ENCODE peak calls at places on chromosomes 11 and 22, in five cellular contexts. S is B cell; K is activated naive CD8-positive, alpha-beta T cell treated with anti-CD3 and anti-CD28 coated beads, Interleukin-2, amount 50 U/mL, for 24 hours; U is endothelial cell; W is LNCaP clone FGC. N is an unnamed sample.
A peak's percentile ranks its signal among the peaks of the same experiment; 100 is the strongest.

GRCh38 chr11:13717331-13717730 is 48.9 kb downstream of the FAR1 start:
- DNase-seq in S (no peak), K (no peak), W (no peak), U (no peak), N (no peak)

GRCh38 chr22:50010676-50011446 is 1.7 kb downstream of the IL17REL start:
- DNase-seq in W (no peak), U (peak; percentile 4), K (peak; percentile 64), S (peak; percentile 99), N (no peak)

GRCh38 chr22:37657590-37658132 is 862 bp upstream of the PDXP start:
- DNase-seq in S (no peak), W (no peak), K (no peak), U (no peak), N (no peak)

GRCh38 chr22:17486313-17486712 is 77.0 kb upstream of the SLC25A18 start:
- DNase-seq in U (no peak), K (no peak), W (no peak), S (no peak), N (no peak)

GRCh38 chr11:62410972-62411371 is 7.9 kb upstream of the SCGB1A1 start:
- DNase-seq in K (no peak), U (no peak), W (no peak), S (no peak), N (no peak)

GRCh38 chr11:78444726-78445125 is 27.1 kb upstream of the GAB2 start:
- DNase-seq in W (no peak), S (no peak), K (no peak), U (no peak), N (no peak)

GRCh38 chr22:47589271-47590250 is 827.1 kb downstream of the TBC1D22A start:
- DNase-seq in U (no peak), K (no peak), S (no peak), W (no peak), N (no peak)

GRCh38 chr22:30302810-30303138 is 13.5 kb upstream of the CASTOR1 start:
- DNase-seq in W (no peak), S (no peak), U (no peak), K (no peak), N (no peak)

GRCh38 chr22:49521787-49522224 is 305.9 kb downstream of the BRD1 start:
- DNase-seq in K (no peak), W (no peak), S (no peak), U (no peak), N (no peak)

GRCh38 chr11:8383227-8383626 is 119.5 kb upstream of the LMO1 start:
- DNase-seq in K (no peak), U (no peak), W (no peak), S (no peak), N (no peak)

GRCh38 chr11:118923721-118924587 is 1.8 kb downstream of the BCL9L start:
- DNase-seq in K (no peak), W (no peak), S (no peak), U (no peak), N (no peak)

GRCh38 chr11:17574799-17575144 is 27.7 kb downstream of the OTOG start:
- DNase-seq in W (no peak), K (no peak), U (no peak), S (no peak), N (no peak)

GRCh38 chr11:116580828-116581227 is 192.0 kb downstream of the BUD13 start:
- DNase-seq in W (no peak), K (no peak), U (peak; percentile 15), S (no peak), N (no peak)

GRCh38 chr11:8934735-8935478 is 2.2 kb upstream of the C11orf16 start:
- DNase-seq in K (no peak), S (no peak), W (no peak), U (no peak), N (no peak)

GRCh38 chr22:49235463-49236300 is 592.0 kb downstream of the BRD1 start:
- DNase-seq in U (no peak), K (no peak), W (peak; percentile 58), S (no peak), N (no peak)

GRCh38 chr11:101458161-101458560 is 125.6 kb downstream of the TRPC6 start:
- DNase-seq in U (no peak), K (no peak), S (no peak), W (no peak), N (no peak)

GRCh38 chr11:128324051-128324481 is 263.3 kb downstream of the ETS1 start:
- DNase-seq in K (peak; percentile 76), U (no peak), S (no peak), W (no peak), N (no peak)

GRCh38 chr22:25027552-25027951 is 75.0 kb downstream of the KIAA1671 start:
- DNase-seq in W (no peak), U (no peak), S (no peak), K (no peak), N (no peak)

GRCh38 chr22:41799486-41800347 is 762 bp upstream of the CCDC134 start:
- DNase-seq in W (no peak), S (peak; percentile 66), K (no peak), U (peak; percentile 9), N (no peak)